ENCODE peak calls at places on chromosomes 3 and 15, in seven cellular contexts. L is SK-N-SH, M is HCT116, P is GM12878, S is K562, B is HepG2, H is H1. Q is an unnamed sample.
A peak's percentile ranks its signal among the peaks of the same experiment; 100 is the strongest.

GRCh38 chr15:44656241-44656640 is 7.2 kb downstream of the SPG11 start:
- DNase-seq in L (no peak), M (no peak), P (no peak), S (no peak), B (no peak), H (no peak), Q (no peak)

GRCh38 chr15:40398413-40398873 is 7.2 kb upstream of the IVD start:
- DNase-seq in L (no peak), M (no peak), P (peak; percentile 58), S (no peak), B (no peak), H (no peak), Q (no peak)

GRCh38 chr3:106699093-106699492 is 678.1 kb upstream of the CCDC54 start:
- DNase-seq in L (no peak), M (no peak), P (no peak), S (no peak), B (no peak), H (no peak), Q (peak; percentile 31)

GRCh38 chr15:48939686-48940085 is 24.0 kb downstream of the SHC4 start:
- DNase-seq in L (no peak), M (no peak), P (no peak), S (no peak), B (no peak), H (no peak), Q (no peak)

GRCh38 chr3:1190576-1190975 is 97.8 kb downstream of the CNTN6 start:
- DNase-seq in L (no peak), M (no peak), P (no peak), S (no peak), B (no peak), H (no peak), Q (no peak)

GRCh38 chr3:172643780-172644179 is 67.1 kb downstream of the NCEH1 start:
- DNase-seq in L (no peak), M (no peak), P (no peak), S (no peak), B (no peak), H (no peak), Q (no peak)

GRCh38 chr15:70253461-70254156 is 155.9 kb upstream of the TLE3 start:
- DNase-seq in L (no peak), M (no peak), P (no peak), S (no peak), B (no peak), H (no peak), Q (no peak)

GRCh38 chr3:48088056-48088748 is 72.0 kb upstream of the MAP4 start:
- DNase-seq in L (peak; percentile 72), M (no peak), P (no peak), S (peak; percentile 73), B (no peak), H (peak; percentile 54), Q (no peak)

DNA sequence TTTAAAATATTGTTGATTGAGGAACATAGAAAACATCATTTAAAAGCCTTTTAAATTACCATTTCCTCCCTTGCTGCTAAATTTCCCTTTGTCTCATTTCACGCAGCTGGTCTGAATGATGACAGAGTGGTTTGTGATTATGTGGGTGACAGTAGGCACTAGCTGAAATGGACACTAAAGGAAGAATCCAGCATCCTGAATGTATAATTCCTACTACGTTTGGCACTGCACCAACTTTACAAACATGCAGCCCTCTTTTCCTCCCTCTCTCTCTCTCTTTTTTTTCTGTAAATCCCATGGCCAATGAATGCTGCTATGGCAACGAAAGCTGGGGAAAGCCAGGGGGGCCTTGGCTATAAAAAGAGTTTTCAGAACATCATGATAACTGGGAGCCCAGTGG is 367.2 kb upstream of the AGTR1 start:
- DNase-seq in L (no peak), M (no peak), P (no peak), S (no peak), B (no peak), H (no peak), Q (no peak)
- TF ChIP-seq JUND in L (no peak), M (no peak), P (no peak), S (no peak), B (no peak), H (no peak), Q (no peak)

GRCh38 chr3:45225465-45226205 is 452 bp downstream of the TMEM158 start:
- DNase-seq in L (peak; percentile 73), M (no peak), P (no peak), S (peak; percentile 66), B (no peak), H (peak; percentile 53), Q (no peak)
- TF ChIP-seq JUND in L (no peak), M (no peak), P (no peak), S (no peak), B (no peak), H (no peak), Q (no peak)

DNA sequence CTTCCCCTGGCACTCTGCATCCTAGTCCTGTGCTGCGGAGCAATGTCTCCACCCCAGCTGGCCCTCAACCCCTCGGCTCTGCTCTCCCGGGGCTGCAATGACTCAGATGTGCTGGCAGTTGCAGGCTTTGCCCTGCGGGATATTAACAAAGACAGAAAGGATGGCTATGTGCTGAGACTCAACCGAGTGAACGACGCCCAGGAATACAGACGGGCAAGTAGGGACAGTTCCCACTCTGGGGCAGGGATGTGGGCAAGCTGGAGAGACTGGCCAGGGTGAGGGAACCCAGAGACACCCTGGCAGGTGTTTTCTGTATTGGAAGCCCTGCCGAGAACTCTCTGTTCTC is 247 bp downstream of the FETUB start:
- DNase-seq in L (no peak), M (no peak), P (no peak), S (no peak), B (no peak), H (no peak), Q (no peak)
- TF ChIP-seq JUND in L (peak; percentile 7), M (no peak), P (no peak), S (no peak), B (no peak), H (no peak), Q (no peak)

DNA sequence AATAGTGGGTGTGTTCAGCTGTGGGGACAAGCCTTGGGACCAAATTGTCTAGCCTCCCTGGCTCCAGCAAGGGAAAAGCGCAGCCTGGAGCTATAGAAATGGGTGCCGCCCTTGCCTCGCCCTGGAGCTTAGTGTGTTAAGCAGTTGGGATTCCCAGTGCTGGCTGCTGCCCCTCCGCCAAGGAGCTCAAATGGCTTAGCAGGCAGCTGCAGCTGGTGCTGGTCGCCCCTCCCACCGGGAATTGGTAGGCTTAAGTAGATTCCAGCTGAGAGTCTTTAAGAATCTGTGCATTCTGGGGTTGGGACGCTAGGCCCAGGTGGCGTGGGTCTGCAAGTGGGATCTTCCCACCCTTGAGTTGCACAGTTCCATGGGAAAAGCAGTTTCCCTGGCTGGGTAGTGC is 663.0 kb upstream of the TBL1XR1 start:
- DNase-seq in L (no peak), M (no peak), P (no peak), S (no peak), B (no peak), H (no peak), Q (no peak)
- TF ChIP-seq JUND in L (no peak), M (no peak), P (no peak), S (no peak), B (no peak), H (no peak), Q (no peak)